ENCODE peak calls at places on chromosomes 16 and 17, in eight cellular contexts. D is fibroblast of the conjunctiva, C is brain microvascular endothelial cell, F is thoracic aorta, G is osteocyte, A is mesendoderm, N is hypothalamus, E is astrocyte of the spinal cord. Z is an unnamed sample.

GRCh38 chr17:75153854-75154194 is 488 bp downstream of the JPT1 start:
- DNase-seq in D (no peak), C (no peak), F (no peak), G (no peak), A (no peak), N (no peak), E (no peak), Z (no peak)

GRCh38 chr16:4936181-4936990 is 562 bp downstream of the PPL start:
- DNase-seq in D (no peak), C (no peak), F (no peak), G (no peak), A (peak; percentile 57), N (no peak), E (no peak), Z (no peak)

GRCh38 chr17:78124081-78124835 is 4.3 kb downstream of the TMC6 start:
- DNase-seq in D (no peak), C (no peak), F (no peak), G (no peak), A (no peak), N (no peak), E (no peak), Z (no peak)

GRCh38 chr17:72117748-72118587 is 2.9 kb upstream of the SOX9 start:
- DNase-seq in D (no peak), C (no peak), F (no peak), G (no peak), A (no peak), N (peak; percentile 29), E (peak; percentile 30), Z (no peak)

GRCh38 chr17:34926661-34927060 is 34.6 kb downstream of the CCT6B start:
- DNase-seq in D (no peak), C (no peak), F (no peak), G (no peak), A (no peak), N (no peak), E (no peak), Z (no peak)

GRCh38 chr17:64441772-64442549 is 7.0 kb upstream of the MILR1 start:
- DNase-seq in D (no peak), C (peak; percentile 71), F (no peak), G (no peak), A (no peak), N (no peak), E (peak; percentile 52), Z (peak; percentile 25)

GRCh38 chr16:17474037-17474436 is 3.3 kb upstream of the XYLT1 start:
- DNase-seq in D (peak; percentile 31), C (no peak), F (no peak), G (no peak), A (peak; percentile 74), N (no peak), E (no peak), Z (no peak)

GRCh38 chr16:3022208-3022696 is 1.5 kb downstream of the HCFC1R1 start:
- DNase-seq in D (peak; percentile 94), C (peak; percentile 93), F (peak; percentile 78), G (peak; percentile 96), A (peak; percentile 98), N (peak; percentile 60), E (peak; percentile 97), Z (peak; percentile 74)

GRCh38 chr16:58937661-58938060 is 203.5 kb upstream of the GOT2 start:
- DNase-seq in D (no peak), C (no peak), F (no peak), G (no peak), A (no peak), N (no peak), E (no peak), Z (no peak)

GRCh38 chr16:80655751-80656150 is 115.0 kb downstream of the DYNLRB2 start:
- DNase-seq in D (no peak), C (no peak), F (no peak), G (no peak), A (no peak), N (no peak), E (no peak), Z (no peak)